ENCODE peak calls at places on chromosomes 1 and 21, in six cellular contexts. S is NCI-H2029 treated with DMSO at 0.1 percent for 48 hours, X is AG08395, P is AG09319, V is NCI-H1092 treated with DMSO at 0.1 percent for 48 hours, N is AG04449. E is an unnamed sample.

GRCh38 chr1:50522943-50523342 is 99.7 kb upstream of the DMRTA2 start:
- DNase-seq in S (no peak), X (no peak), P (no peak), V (no peak), N (no peak), E (no peak)

GRCh38 chr1:79692519-79692918 is 686.0 kb upstream of the ADGRL4 start:
- DNase-seq in S (no peak), X (no peak), P (no peak), V (no peak), N (no peak), E (no peak)

GRCh38 chr1:41619511-41620364 is 135.3 kb upstream of the EDN2 start:
- DNase-seq in S (no peak), X (no peak), P (no peak), V (no peak), N (no peak), E (no peak)

GRCh38 chr1:24503003-24503751 is 541 bp downstream of the RCAN3 start:
- DNase-seq in S (no peak), X (peak; percentile 14), P (no peak), V (no peak), N (no peak), E (no peak)

GRCh38 chr1:197675475-197676324 is 99.6 kb downstream of the DENND1B start:
- DNase-seq in S (no peak), X (peak; percentile 12), P (no peak), V (no peak), N (no peak), E (no peak)

GRCh38 chr1:244316986-244317655 is 134.6 kb downstream of the ADSS2 start:
- DNase-seq in S (no peak), X (no peak), P (no peak), V (no peak), N (no peak), E (no peak)

GRCh38 chr1:24557711-24558121 is 1.8 kb downstream of the NCMAP start:
- DNase-seq in S (no peak), X (no peak), P (no peak), V (no peak), N (no peak), E (no peak)

GRCh38 chr1:221944247-221944870 is 202.5 kb upstream of the DUSP10 start:
- DNase-seq in S (no peak), X (no peak), P (no peak), V (no peak), N (no peak), E (no peak)

GRCh38 chr1:99457381-99458165 is 188.3 kb upstream of the PALMD start:
- DNase-seq in S (no peak), X (peak; percentile 43), P (no peak), V (no peak), N (no peak), E (no peak)

GRCh38 chr21:44434936-44435635 is 20.2 kb upstream of the LRRC3 start:
- DNase-seq in S (no peak), X (no peak), P (no peak), V (no peak), N (no peak), E (no peak)

GRCh38 chr1:182193908-182194550 is 132.5 kb upstream of the ZNF648 start:
- DNase-seq in S (no peak), X (peak; percentile 88), P (peak; percentile 86), V (no peak), N (no peak), E (no peak)

GRCh38 chr1:15038232-15039016 is 115.1 kb upstream of the TMEM51 start:
- DNase-seq in S (no peak), X (no peak), P (no peak), V (peak; percentile 14), N (no peak), E (no peak)

GRCh38 chr1:48033495-48034050 is 36.4 kb upstream of the TRABD2B start:
- DNase-seq in S (no peak), X (no peak), P (no peak), V (no peak), N (no peak), E (no peak)

GRCh38 chr21:46021978-46022544 is 40.5 kb downstream of the COL6A1 start:
- DNase-seq in S (no peak), X (peak; percentile 62), P (peak; percentile 39), V (no peak), N (no peak), E (no peak)

GRCh38 chr1:40401427-40402201 is 28.1 kb downstream of the SMAP2 start:
- DNase-seq in S (no peak), X (no peak), P (no peak), V (no peak), N (no peak), E (no peak)

GRCh38 chr1:98704474-98704873 is 43.0 kb downstream of the SNX7 start:
- DNase-seq in S (no peak), X (no peak), P (no peak), V (no peak), N (no peak), E (no peak)

GRCh38 chr1:210099921-210100320 is 132.7 kb upstream of the SERTAD4 start:
- DNase-seq in S (no peak), X (no peak), P (no peak), V (no peak), N (no peak), E (no peak)

GRCh38 chr21:38315155-38315554 is 58.4 kb downstream of the KCNJ15 start:
- DNase-seq in S (no peak), X (no peak), P (no peak), V (no peak), N (no peak), E (peak; percentile 90)

GRCh38 chr1:215556996-215557395 is 10.1 kb upstream of the KCTD3 start:
- DNase-seq in S (no peak), X (no peak), P (no peak), V (no peak), N (no peak), E (no peak)

E was measured in brain pericyte.